ENCODE peak calls at places on chromosomes 12 and 14, in nine cellular contexts. P, N, X, Y, R, K, E, J and H are unnamed samples. For H3K9me3, the result is how much of the 10 kb centered on the place peaks cover.

GRCh38 chr14:99678198-99678597 is 5.9 kb upstream of the CYP46A1 start:
- DNase-seq in P (no peak), N (no peak), J (no peak), R (no peak), X (no peak), K (no peak), Y (no peak), E (no peak), H (no peak)

GRCh38 chr12:24617471-24617870 is 331.4 kb downstream of the BCAT1 start:
- DNase-seq in K (no peak), E (no peak), Y (no peak), N (no peak), J (no peak), P (no peak), X (no peak), R (no peak), H (no peak)

GRCh38 chr12:88553941-88554658 is 26.2 kb downstream of the KITLG start:
- DNase-seq in J (no peak), E (no peak), K (no peak), N (no peak), Y (peak), P (no peak), R (no peak), X (peak), H (no peak)

GRCh38 chr12:25581067-25581466 is 28.0 kb upstream of the LMNTD1 start:
- DNase-seq in Y (no peak), N (no peak), P (no peak), K (no peak), E (no peak), X (no peak), J (no peak), R (no peak), H (no peak)

GRCh38 chr14:83575301-83575700 is 1954.6 kb upstream of the FLRT2 start:
- DNase-seq in E (no peak), N (no peak), R (no peak), Y (no peak), P (no peak), X (no peak), J (no peak), K (no peak), H (no peak)

GRCh38 chr12:27531916-27532315 is 7.9 kb downstream of the PPFIBP1 start:
- DNase-seq in J (no peak), K (no peak), R (no peak), Y (no peak), X (no peak), N (no peak), E (no peak), P (no peak), H (no peak)

GRCh38 chr12:10720974-10721565 is 2.1 kb downstream of the YBX3 start:
- DNase-seq in K (no peak), X (no peak), J (no peak), Y (no peak), E (no peak), P (no peak), N (no peak), R (no peak), H (no peak)

GRCh38 chr14:86646688-86647687 is 1117.0 kb downstream of the FLRT2 start:
- DNase-seq in E (no peak), N (no peak), K (no peak), P (no peak), R (no peak), Y (no peak), X (no peak), J (no peak), H (no peak)

GRCh38 chr14:93906341-93907329 is 20.5 kb upstream of the FAM181A start:
- DNase-seq in K (no peak), N (peak), E (no peak), P (peak), J (peak), R (no peak), X (peak), Y (peak), H (peak)

GRCh38 chr14:103257211-103257962 is 76.7 kb upstream of the EIF5 start:
- DNase-seq in P (no peak), N (no peak), X (no peak), R (no peak), J (no peak), Y (no peak), E (no peak), K (no peak), H (no peak)

GRCh38 chr12:109999649-109999971 is 380 bp downstream of the ANKRD13A start:
- DNase-seq in R (peak), E (peak), J (no peak), X (no peak), P (peak), K (no peak), N (no peak), Y (no peak), H (no peak)

GRCh38 chr14:52848626-52849025 is 57.2 kb upstream of the GNPNAT1 start:
- DNase-seq in N (no peak), K (no peak), P (no peak), Y (no peak), R (no peak), E (no peak), J (no peak), X (no peak), H (no peak)

GRCh38 chr14:52852810-52853521 is 61.6 kb upstream of the GNPNAT1 start:
- DNase-seq in J (no peak), K (no peak), R (no peak), P (no peak), E (no peak), N (no peak), Y (no peak), X (no peak), H (no peak)

GRCh38 chr14:52856139-52856538 is 64.7 kb upstream of the GNPNAT1 start:
- DNase-seq in X (no peak), Y (no peak), K (no peak), N (no peak), P (no peak), J (no peak), R (no peak), E (no peak), H (no peak)

GRCh38 chr14:52850520-52850919 is 59.1 kb upstream of the GNPNAT1 start:
- DNase-seq in X (no peak), J (no peak), P (no peak), N (no peak), E (no peak), Y (no peak), K (no peak), R (no peak), H (no peak)

DNA sequence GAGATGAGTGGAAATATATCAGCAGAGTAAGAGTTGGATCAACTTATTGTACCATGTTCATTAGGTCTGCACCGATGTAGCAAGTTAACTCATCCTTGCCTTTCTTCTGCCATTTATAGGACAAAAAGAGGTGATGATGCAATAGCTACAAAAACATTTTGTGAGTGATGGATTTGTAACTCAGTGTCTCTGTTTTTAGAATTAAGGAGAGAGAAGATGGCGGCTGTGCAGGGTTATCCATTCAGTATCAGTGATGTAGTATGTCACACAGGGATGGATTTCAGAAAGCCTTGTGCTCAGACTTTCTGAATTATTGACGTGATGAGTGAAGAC is 62.1 kb upstream of the GNPNAT1 start:
- DNase-seq in J (no peak), N (no peak), E (no peak), X (no peak), K (no peak), Y (no peak), P (no peak), R (no peak), H (no peak)
- TF ChIP-seq CTCF in J (no peak), N (no peak), E (no peak), X (no peak), K (no peak), Y (no peak), P (no peak), R (no peak), H (no peak)

GRCh38 chr14:61512508-61512907 is 182.8 kb upstream of the HIF1A start:
- DNase-seq in X (no peak), P (no peak), K (no peak), Y (no peak), J (no peak), R (no peak), N (no peak), E (no peak), H (no peak)
- H3K27ac ChIP-seq in X (no peak), P (peak), K (no peak), Y (no peak), J (no peak), R (no peak), N (peak), E (no peak), H (no peak)

GRCh38 chr12:133221241-133221640 is 14.4 kb downstream of the ANHX start:
- DNase-seq in X (no peak), K (no peak), Y (no peak), J (no peak), E (no peak), P (no peak), R (no peak), N (no peak), H (no peak)

GRCh38 chr12:133220521-133220920 is 15.2 kb downstream of the ANHX start:
- DNase-seq in P (no peak), X (no peak), J (no peak), K (no peak), N (no peak), Y (no peak), E (no peak), R (no peak), H (no peak)

GRCh38 chr12:133217219-133217618 is 18.5 kb downstream of the ANHX start:
- DNase-seq in Y (no peak), N (no peak), R (no peak), X (no peak), P (no peak), J (no peak), K (no peak), E (no peak), H (no peak)

GRCh38 chr12:133215724-133216123 is 20.0 kb downstream of the ANHX start:
- DNase-seq in P (no peak), R (no peak), E (no peak), X (no peak), J (no peak), K (no peak), Y (no peak), N (no peak), H (no peak)
- H3K9me3 ChIP-seq in P (half or more), R (under half), E (under half), X (under half), J (half or more), K (half or more), Y (under half), N (half or more), H (half or more)

DNA sequence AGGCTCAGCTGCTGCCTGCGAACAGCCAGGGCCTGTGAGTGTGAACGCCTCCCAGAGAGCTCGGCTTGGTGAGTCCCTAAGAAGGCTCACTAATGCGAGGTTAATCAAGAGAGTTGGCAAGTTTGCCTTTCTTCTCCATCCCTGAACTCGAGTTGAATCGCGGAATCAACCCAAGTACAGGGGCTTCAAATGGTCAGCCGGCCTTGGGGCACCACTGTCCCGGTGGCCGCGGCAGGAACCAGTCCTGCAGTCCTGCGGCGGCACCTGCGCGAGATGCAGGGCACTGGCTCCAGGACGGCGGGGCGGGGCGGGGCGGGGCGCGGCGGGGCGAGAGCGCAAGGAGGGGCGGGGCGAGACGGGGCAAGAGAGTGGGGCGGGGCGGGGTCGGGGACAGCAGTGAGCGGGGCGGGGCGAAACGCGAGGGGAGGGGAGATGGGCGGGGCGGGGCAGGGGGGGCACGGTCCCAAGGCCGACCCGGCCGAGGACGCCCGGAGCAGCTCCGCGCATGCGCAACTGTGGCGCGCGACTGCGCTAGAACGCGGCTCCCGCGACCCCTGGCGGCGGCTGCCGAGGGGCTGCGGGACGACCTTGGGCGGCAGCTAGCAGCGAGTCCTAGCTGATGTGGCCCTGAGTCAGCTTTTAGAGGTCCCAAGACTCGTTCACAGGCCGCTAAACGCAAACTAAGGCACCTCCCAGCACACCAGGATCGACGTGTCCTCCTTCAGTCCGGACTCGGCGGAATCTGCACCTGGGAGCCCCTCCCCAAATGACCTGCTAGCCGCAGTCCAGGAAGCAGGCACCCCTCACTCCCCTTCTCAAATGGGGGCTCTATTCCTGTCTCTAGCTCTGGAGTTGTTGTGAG is 58.0 kb downstream of the TTC7B start:
- DNase-seq in J (peak), X (peak), K (peak), E (peak), R (peak), N (peak), Y (peak), P (peak), H (peak)
- TF ChIP-seq CTCF in J (peak), X (peak), K (peak), E (peak), R (peak), N (no peak), Y (peak), P (peak), H (peak)

GRCh38 chr12:104526320-104526719 is 69.6 kb downstream of the CHST11 start:
- DNase-seq in J (peak), R (no peak), E (no peak), X (peak), P (no peak), K (no peak), N (no peak), Y (no peak), H (no peak)

GRCh38 chr12:104524433-104524832 is 67.7 kb downstream of the CHST11 start:
- DNase-seq in Y (no peak), N (no peak), P (no peak), K (no peak), J (no peak), X (no peak), R (no peak), E (no peak), H (no peak)

GRCh38 chr12:104533134-104533533 is 76.4 kb downstream of the CHST11 start:
- DNase-seq in P (no peak), R (no peak), X (no peak), K (no peak), J (no peak), N (no peak), Y (no peak), E (no peak), H (no peak)

GRCh38 chr12:104526751-104527150 is 70.0 kb downstream of the CHST11 start:
- DNase-seq in R (no peak), X (peak), P (no peak), Y (no peak), J (peak), N (no peak), K (no peak), E (no peak), H (no peak)

DNA sequence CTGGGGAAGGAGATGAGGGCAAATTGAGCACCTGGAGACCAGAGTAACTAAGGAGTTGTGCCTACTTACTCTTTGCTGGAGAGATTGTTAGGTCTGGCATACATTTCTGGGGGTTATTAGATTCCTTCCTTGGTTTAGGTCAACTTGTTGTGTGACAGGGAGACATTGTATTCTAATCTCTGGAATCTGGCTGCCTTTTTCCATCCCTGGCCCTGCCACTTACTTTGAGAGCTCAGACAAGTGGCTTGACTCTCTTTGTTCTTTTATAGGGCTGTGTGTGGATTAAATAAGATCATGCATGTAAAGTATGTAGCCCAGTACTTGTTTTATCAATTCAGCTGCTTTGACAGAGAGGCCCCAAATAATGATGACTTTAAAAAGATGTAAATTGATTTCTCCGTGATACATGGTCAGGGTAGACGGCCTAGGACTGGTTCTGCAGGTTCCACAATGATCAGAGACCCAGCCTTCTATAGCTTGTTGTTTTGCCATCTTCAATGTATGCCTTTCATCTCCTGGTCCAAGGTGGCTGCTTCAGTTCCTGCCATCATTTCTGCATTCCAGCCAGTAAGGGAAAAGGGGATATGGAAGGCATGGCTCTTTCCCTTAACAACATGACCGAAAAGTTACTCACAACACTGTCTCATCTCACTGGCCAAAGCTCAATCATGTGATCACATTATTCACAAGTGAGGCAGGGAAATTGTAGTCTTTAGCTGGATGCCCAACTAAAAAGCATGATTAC is 72.6 kb downstream of the CHST11 start:
- DNase-seq in Y (no peak), K (no peak), R (no peak), N (no peak), X (no peak), J (no peak), P (no peak), E (no peak), H (no peak)
- H3K27ac ChIP-seq in Y (no peak), K (no peak), R (no peak), N (no peak), X (no peak), J (no peak), P (no peak), E (no peak), H (no peak)

DNA sequence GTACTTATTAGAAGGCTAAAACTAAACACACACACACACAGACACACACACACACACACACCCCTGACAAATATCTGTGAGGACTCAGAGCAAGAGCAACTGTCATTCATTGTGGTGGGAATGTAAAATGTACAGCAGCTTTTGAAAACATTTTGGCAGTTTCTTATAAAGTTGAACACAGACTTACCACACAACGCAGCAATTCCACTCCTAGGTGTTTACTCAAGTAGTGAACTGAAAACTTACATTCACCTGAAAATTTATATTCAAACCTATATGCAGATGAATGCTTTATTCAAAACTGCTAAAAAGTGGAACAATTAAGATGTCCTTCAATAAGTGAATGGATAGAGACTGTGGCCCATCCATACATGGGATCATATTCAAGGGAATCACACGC is 18.6 kb downstream of the ZNF605 start:
- DNase-seq in P (no peak), N (no peak), X (no peak), R (no peak), Y (no peak), J (no peak), E (no peak), K (no peak), H (no peak)
- H3K9me3 ChIP-seq in P (half or more), N (half or more), X (under half), R (under half), Y (under half), J (under half), E (under half), K (half or more), H (half or more)

GRCh38 chr14:79256311-79256879 is 954.9 kb downstream of the DIO2 start:
- DNase-seq in R (no peak), Y (no peak), E (no peak), P (no peak), J (no peak), N (no peak), K (no peak), X (peak), H (no peak)
- TF ChIP-seq CTCF in R (no peak), Y (no peak), E (no peak), P (no peak), J (peak), N (no peak), K (peak), X (peak), H (no peak)

GRCh38 chr12:102564026-102564425 is 83.7 kb upstream of the IGF1 start:
- DNase-seq in X (no peak), E (no peak), N (no peak), J (no peak), R (no peak), Y (no peak), P (no peak), K (no peak), H (no peak)
- H3K27ac ChIP-seq in X (no peak), E (no peak), N (no peak), J (no peak), R (no peak), Y (no peak), P (no peak), K (no peak), H (no peak)

GRCh38 chr14:43003845-43004244 is 1397.2 kb downstream of the LRFN5 start:
- DNase-seq in E (no peak), P (no peak), J (no peak), Y (no peak), X (peak), K (no peak), R (no peak), N (no peak), H (no peak)
- H3K9me3 ChIP-seq in E (under half), P (under half), J (half or more), Y (under half), X (under half), K (under half), R (under half), N (half or more), H (under half)